ENCODE peak calls at places on chromosomes 16 and 17, in four cellular contexts. One of them, this sample, is unnamed.

GRCh38 chr17:36600477-36600876 is 906 bp upstream of the MRM1 start:
- DNase-seq in fibroblast of pulmonary artery: no peak
- DNase-seq in activated T-cell treated with anti-CD3 and anti-CD28 coated beads, Interleukin-2, amount 50 U/mL, for 72 hours: no peak
- DNase-seq in DND-41: no peak
- DNase-seq in this sample: no peak

GRCh38 chr17:46916211-46916610 is 6.7 kb upstream of the GOSR2 start:
- DNase-seq in fibroblast of pulmonary artery: no peak
- DNase-seq in activated T-cell treated with anti-CD3 and anti-CD28 coated beads, Interleukin-2, amount 50 U/mL, for 72 hours: no peak
- DNase-seq in DND-41: no peak
- DNase-seq in this sample: no peak

GRCh38 chr17:50219345-50219744 is 17.9 kb upstream of the COL1A1 start:
- DNase-seq in fibroblast of pulmonary artery: peak; percentile 78
- DNase-seq in activated T-cell treated with anti-CD3 and anti-CD28 coated beads, Interleukin-2, amount 50 U/mL, for 72 hours: no peak
- DNase-seq in DND-41: no peak
- DNase-seq in this sample: peak; percentile 68

GRCh38 chr17:81292450-81292849 is 2.7 kb downstream of the SLC38A10 start:
- DNase-seq in fibroblast of pulmonary artery: no peak
- DNase-seq in activated T-cell treated with anti-CD3 and anti-CD28 coated beads, Interleukin-2, amount 50 U/mL, for 72 hours: no peak
- DNase-seq in DND-41: no peak
- DNase-seq in this sample: no peak

GRCh38 chr17:67585077-67585602 is 132.6 kb upstream of the NOL11 start:
- DNase-seq in fibroblast of pulmonary artery: no peak
- DNase-seq in activated T-cell treated with anti-CD3 and anti-CD28 coated beads, Interleukin-2, amount 50 U/mL, for 72 hours: no peak
- DNase-seq in DND-41: no peak
- DNase-seq in this sample: no peak

GRCh38 chr16:74738134-74738541 is 36.5 kb downstream of the FA2H start:
- DNase-seq in fibroblast of pulmonary artery: no peak
- DNase-seq in activated T-cell treated with anti-CD3 and anti-CD28 coated beads, Interleukin-2, amount 50 U/mL, for 72 hours: no peak
- DNase-seq in DND-41: no peak
- DNase-seq in this sample: peak; percentile 49

GRCh38 chr17:7667616-7668406 is 17.1 kb downstream of the ATP1B2 start:
- DNase-seq in fibroblast of pulmonary artery: no peak
- DNase-seq in activated T-cell treated with anti-CD3 and anti-CD28 coated beads, Interleukin-2, amount 50 U/mL, for 72 hours: no peak
- DNase-seq in DND-41: no peak
- DNase-seq in this sample: no peak

GRCh38 chr17:80442305-80442659 is 27.3 kb downstream of the ENDOV start:
- DNase-seq in fibroblast of pulmonary artery: no peak
- DNase-seq in activated T-cell treated with anti-CD3 and anti-CD28 coated beads, Interleukin-2, amount 50 U/mL, for 72 hours: no peak
- DNase-seq in DND-41: no peak
- DNase-seq in this sample: no peak

GRCh38 chr17:57016066-57016763 is 38.3 kb downstream of the SCPEP1 start:
- DNase-seq in fibroblast of pulmonary artery: no peak
- DNase-seq in activated T-cell treated with anti-CD3 and anti-CD28 coated beads, Interleukin-2, amount 50 U/mL, for 72 hours: no peak
- DNase-seq in DND-41: no peak
- DNase-seq in this sample: no peak